ENCODE peak calls at places on chromosomes 4 and X, in four cellular contexts. V is mucosa of descending colon, R is uterus, Y is esophagus muscularis mucosa. C is an unnamed sample. For H3K4me1, the result is how much of the 10 kb centered on the place peaks cover.

GRCh38 chr4:7034262-7035081 is 8.7 kb upstream of the TADA2B start:
- DNase-seq in V (no peak), R (no peak), Y (no peak), C (no peak)

GRCh38 chrX:44828008-44828605 is 15.7 kb upstream of the DUSP21 start:
- DNase-seq in V (no peak), R (no peak), Y (no peak), C (peak)

GRCh38 chr4:77893451-77893850 is 30.8 kb downstream of the MRPL1 start:
- DNase-seq in V (no peak), R (no peak), Y (no peak), C (no peak)

GRCh38 chrX:54430519-54430918 is 9.7 kb upstream of the TSR2 start:
- DNase-seq in V (no peak), R (no peak), Y (no peak), C (no peak)

GRCh38 chr4:38909015-38909414 is 41.4 kb downstream of the FAM114A1 start:
- DNase-seq in V (no peak), R (no peak), Y (no peak), C (no peak)

GRCh38 chr4:136900706-136901105 is 631.6 kb downstream of the PCDH18 start:
- DNase-seq in V (no peak), R (no peak), Y (no peak), C (no peak)

GRCh38 chr4:163191999-163192398 is 25.3 kb upstream of the NAF1 start:
- DNase-seq in V (no peak), R (no peak), Y (no peak), C (no peak)

GRCh38 chr4:141329174-141329569 is 108.5 kb downstream of the ZNF330 start:
- DNase-seq in V (no peak), R (no peak), Y (no peak), C (no peak)

GRCh38 chrX:105101378-105101777 is 119.1 kb downstream of the TEX13A start:
- DNase-seq in V (no peak), R (no peak), Y (no peak), C (no peak)

GRCh38 chr4:6848717-6849305 is 60.8 kb upstream of the TBC1D14 start:
- DNase-seq in V (no peak), R (no peak), Y (no peak), C (no peak)

GRCh38 chrX:72372735-72373134 is 67.0 kb upstream of the CITED1 start:
- DNase-seq in V (no peak), R (no peak), Y (no peak), C (no peak)

GRCh38 chrX:75303795-75304194 is 29.9 kb downstream of the UPRT start:
- DNase-seq in V (no peak), R (no peak), Y (no peak), C (no peak)

GRCh38 chr4:130722370-130722769 is 1626.4 kb downstream of the C4orf33 start:
- DNase-seq in V (no peak), R (no peak), Y (no peak), C (no peak)

GRCh38 chrX:57516491-57516890 is 75.3 kb upstream of the ZXDB start:
- DNase-seq in V (no peak), R (no peak), Y (no peak), C (no peak)

GRCh38 chr4:37517326-37517725 is 168.8 kb downstream of the RELL1 start:
- DNase-seq in V (no peak), R (no peak), Y (no peak), C (no peak)

GRCh38 chr4:56655209-56655626 is 25.9 kb downstream of the HOPX start:
- DNase-seq in V (peak), R (peak), Y (no peak), C (peak)

GRCh38 chrX:52852110-52852872 is 15.6 kb downstream of the XAGE3 start:
- DNase-seq in V (no peak), R (no peak), Y (no peak), C (no peak)

GRCh38 chr4:40811886-40812857 is 62.4 kb downstream of the NSUN7 start:
- DNase-seq in V (no peak), R (no peak), Y (no peak), C (no peak)

GRCh38 chrX:39162322-39162721 is 361.1 kb downstream of the MID1IP1 start:
- DNase-seq in V (peak), R (no peak), Y (no peak), C (no peak)

GRCh38 chrX:140913802-140914501 is 88.4 kb upstream of the SPANXB1 start:
- DNase-seq in V (no peak), R (no peak), Y (no peak), C (no peak)

GRCh38 chr4:67891645-67892044 is 7.8 kb upstream of the TMPRSS11D start:
- DNase-seq in V (no peak), R (no peak), Y (no peak), C (no peak)

GRCh38 chrX:115017455-115017854 is at the start of gene IL13RA2:
- DNase-seq in V (no peak), R (no peak), Y (no peak), C (peak)

GRCh38 chr4:3062466-3062865 is 11.9 kb downstream of the HTT-AS start:
- DNase-seq in V (no peak), R (no peak), Y (no peak), C (no peak)

GRCh38 chr4:111618908-111619307 is 526.3 kb upstream of the FAM241A start:
- DNase-seq in V (no peak), R (no peak), Y (no peak), C (no peak)

GRCh38 chr4:122666527-122667245 is 45.8 kb upstream of the IL21 start:
- DNase-seq in V (no peak), R (no peak), Y (no peak), C (no peak)

GRCh38 chr4:26161030-26161824 is 159.6 kb upstream of the RBPJ start:
- DNase-seq in V (no peak), R (no peak), Y (no peak), C (no peak)

GRCh38 chr4:128427832-128428366 is 140.3 kb upstream of the PGRMC2 start:
- DNase-seq in V (peak), R (no peak), Y (no peak), C (peak)

GRCh38 chr4:172152284-172152683 is 339.1 kb downstream of the GALNTL6 start:
- DNase-seq in V (no peak), R (no peak), Y (no peak), C (no peak)

GRCh38 chr4:19224820-19225219 is 1026.9 kb upstream of the SLIT2 start:
- DNase-seq in V (no peak), R (no peak), Y (no peak), C (no peak)

GRCh38 chr4:123936615-123937014 is 540.0 kb downstream of the SPRY1 start:
- DNase-seq in V (no peak), R (no peak), Y (no peak), C (no peak)

GRCh38 chr4:828641-829271 is 2.8 kb upstream of the CPLX1 start:
- DNase-seq in V (peak), R (no peak), Y (no peak), C (no peak)

GRCh38 chrX:116417214-116417613 is 19.2 kb upstream of the SLC6A14 start:
- DNase-seq in V (no peak), R (no peak), Y (no peak), C (no peak)

GRCh38 chr4:107193989-107194388 is 157.9 kb upstream of the DKK2 start:
- DNase-seq in V (no peak), R (no peak), Y (no peak), C (no peak)

GRCh38 chr4:23789765-23790164 is 100.1 kb downstream of the PPARGC1A start:
- DNase-seq in V (no peak), R (peak), Y (no peak), C (no peak)

GRCh38 chr4:836003-836511 is 10.1 kb upstream of the CPLX1 start:
- DNase-seq in V (no peak), R (no peak), Y (no peak), C (no peak)

GRCh38 chr4:175674219-175674618 is 137.8 kb downstream of the GPM6A start:
- DNase-seq in V (no peak), R (no peak), Y (no peak), C (no peak)

GRCh38 chr4:175671491-175671934 is 140.6 kb downstream of the GPM6A start:
- DNase-seq in V (no peak), R (no peak), Y (no peak), C (peak)
- H3K4me3 ChIP-seq in V (no peak), R (no peak), Y (peak), C (peak)

GRCh38 chr4:89123418-89123817 is 12.1 kb downstream of the TIGD2 start:
- DNase-seq in V (no peak), R (no peak), Y (no peak), C (no peak)

GRCh38 chr4:89117115-89117514 is 5.8 kb downstream of the TIGD2 start:
- DNase-seq in V (no peak), R (no peak), Y (no peak), C (no peak)

GRCh38 chr4:89121711-89122387 is 10.5 kb downstream of the TIGD2 start:
- DNase-seq in V (no peak), R (no peak), Y (no peak), C (no peak)

GRCh38 chr4:89119836-89120235 is 8.5 kb downstream of the TIGD2 start:
- DNase-seq in V (no peak), R (no peak), Y (no peak), C (no peak)

GRCh38 chr4:89119166-89119565 is 7.8 kb downstream of the TIGD2 start:
- DNase-seq in V (no peak), R (no peak), Y (no peak), C (no peak)
- H3K4me1 ChIP-seq in V (under half), R (under half), Y (under half), C (under half)

GRCh38 chr4:52852041-52852440 is 10.1 kb upstream of the RASL11B start:
- DNase-seq in V (no peak), R (no peak), Y (no peak), C (no peak)

GRCh38 chr4:52844596-52844995 is 17.5 kb upstream of the RASL11B start:
- DNase-seq in V (no peak), R (no peak), Y (no peak), C (no peak)

GRCh38 chr4:52846502-52846901 is 15.6 kb upstream of the RASL11B start:
- DNase-seq in V (no peak), R (no peak), Y (no peak), C (no peak)

GRCh38 chr4:52850406-52851119 is 11.6 kb upstream of the RASL11B start:
- DNase-seq in V (no peak), R (no peak), Y (no peak), C (no peak)

DNA sequence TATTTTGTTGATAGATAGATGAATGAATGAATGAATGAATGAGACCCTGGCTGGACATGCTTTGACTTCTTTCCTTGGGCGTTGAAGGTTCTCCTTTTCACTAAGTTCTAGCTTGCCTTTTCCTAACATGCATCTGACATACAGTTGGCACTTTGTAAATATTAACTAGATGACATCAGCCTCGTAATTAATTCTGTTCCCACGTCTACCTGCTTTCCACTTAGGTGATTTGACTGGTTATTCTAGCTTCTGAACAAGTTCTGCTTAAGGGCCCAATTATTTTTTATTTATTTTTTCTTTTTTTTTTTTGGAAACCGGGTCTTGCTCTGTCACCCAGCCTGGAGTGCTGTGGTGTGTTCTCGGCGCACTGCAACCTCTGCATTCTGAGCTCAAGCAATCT is 13.9 kb upstream of the RASL11B start:
- DNase-seq in V (no peak), R (no peak), Y (no peak), C (no peak)
- TF ChIP-seq CTCF in V (no peak), R (no peak), Y (no peak), C (no peak)

GRCh38 chr4:8200302-8200975 is 1.3 kb downstream of the SH3TC1 start:
- DNase-seq in V (peak), R (no peak), Y (peak), C (peak)
- H3K4me3 ChIP-seq in V (no peak), R (peak), Y (peak), C (peak)

DNA sequence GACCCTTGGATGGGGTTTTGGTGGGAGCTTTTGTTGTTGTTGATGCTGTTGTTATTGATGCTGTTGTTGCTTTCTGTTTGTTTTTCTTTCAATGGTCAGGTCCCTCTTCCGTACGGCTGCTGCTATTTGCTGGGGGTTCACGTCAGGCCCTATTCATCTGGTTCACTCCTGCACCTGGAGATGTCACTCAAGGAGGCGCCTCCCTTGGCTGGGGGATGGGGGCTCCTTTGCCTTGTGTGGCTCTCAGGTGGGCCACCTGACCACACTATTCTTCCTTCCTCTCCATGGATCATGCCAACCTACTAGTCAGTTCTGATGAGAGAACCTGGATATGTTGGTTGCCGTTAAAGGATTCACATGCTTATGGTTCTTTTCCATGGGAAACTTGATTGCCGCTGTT is 39.1 kb upstream of the PRPS1 start:
- DNase-seq in V (no peak), R (no peak), Y (no peak), C (no peak)
- H3K4me1 ChIP-seq in V (under half), R (under half), Y (under half), C (under half)

DNA sequence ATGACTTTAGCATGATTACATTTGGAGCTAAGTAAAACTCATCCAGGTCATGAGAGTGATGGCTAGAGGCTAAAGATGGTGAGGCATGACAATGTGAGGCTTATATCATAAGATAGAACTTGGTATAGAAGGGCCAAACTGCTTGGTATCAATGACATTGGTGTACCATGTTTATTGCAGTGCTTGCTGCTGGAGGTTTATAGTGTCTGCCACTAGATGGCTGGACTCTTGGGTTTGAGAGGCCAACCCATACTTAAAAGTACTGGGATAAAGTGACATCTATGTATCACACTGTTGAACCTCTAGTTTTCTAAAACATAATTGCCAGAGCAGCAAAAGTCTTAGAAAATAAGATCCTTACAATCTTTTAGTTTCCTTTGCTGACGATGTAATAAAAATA is 83.0 kb upstream of the TACR3 start:
- DNase-seq in V (no peak), R (no peak), Y (no peak), C (no peak)
- TF ChIP-seq CTCF in V (no peak), R (no peak), Y (no peak), C (peak)